ENCODE peak calls at places on chromosomes 11 and 22, in nine cellular contexts. T is heart left ventricle, S is left ventricle myocardium inferior, U is spleen, L is H1, H is DND-41, W is tibial artery, Y is pancreas, D is SK-N-MC. O is an unnamed sample.

GRCh38 chr11:27718853-27719574 is 18.8 kb upstream of the BDNF start:
- DNase-seq in S (peak; percentile 22), D (no peak), L (no peak), T (peak; percentile 30), Y (peak; percentile 78), U (no peak), W (peak; percentile 65), H (no peak), O (peak; percentile 32)

GRCh38 chr22:43425976-43426785 is 14.4 kb downstream of the MPPED1 start:
- DNase-seq in Y (no peak), U (no peak), D (no peak), S (no peak), L (no peak), T (no peak), H (no peak), W (no peak), O (no peak)

GRCh38 chr11:77082838-77083552 is 16.2 kb downstream of the CAPN5 start:
- DNase-seq in L (no peak), S (peak; percentile 58), W (peak; percentile 71), H (peak; percentile 75), U (peak; percentile 88), Y (peak; percentile 26), T (peak; percentile 76), D (no peak), O (peak; percentile 62)

GRCh38 chr11:76663912-76664440 is 6.6 kb downstream of the LRRC32 start:
- DNase-seq in S (no peak), D (no peak), W (peak; percentile 34), T (peak; percentile 7), H (no peak), U (peak; percentile 41), L (no peak), Y (no peak), O (no peak)

GRCh38 chr22:48348855-48349254 is 1478.8 kb downstream of the BRD1 start:
- DNase-seq in Y (no peak), T (no peak), W (no peak), D (no peak), S (no peak), U (no peak), L (no peak), H (no peak), O (no peak)

GRCh38 chr11:122505304-122506006 is 150.1 kb upstream of the UBASH3B start:
- DNase-seq in T (peak; percentile 79), H (peak; percentile 56), U (no peak), D (no peak), Y (peak; percentile 87), S (peak; percentile 71), W (peak; percentile 92), L (peak; percentile 63), O (peak; percentile 83)

GRCh38 chr11:23947883-23948282 is 549.0 kb upstream of the LUZP2 start:
- DNase-seq in S (no peak), Y (no peak), W (no peak), L (no peak), H (no peak), U (no peak), T (no peak), D (no peak), O (no peak)

GRCh38 chr11:93017821-93018690 is 48.6 kb downstream of the MTNR1B start:
- DNase-seq in D (no peak), S (no peak), W (no peak), Y (no peak), U (no peak), L (no peak), H (no peak), T (no peak), O (no peak)

GRCh38 chr11:78156081-78156844 is 16.8 kb upstream of the ALG8 start:
- DNase-seq in D (no peak), H (no peak), Y (no peak), L (no peak), T (no peak), U (peak; percentile 31), W (no peak), S (no peak), O (no peak)

GRCh38 chr11:78160557-78160956 is 21.1 kb upstream of the ALG8 start:
- DNase-seq in W (no peak), U (peak; percentile 42), L (no peak), H (no peak), D (no peak), T (no peak), S (no peak), Y (no peak), O (no peak)

GRCh38 chr11:78161346-78161745 is 21.9 kb upstream of the ALG8 start:
- DNase-seq in H (no peak), U (peak; percentile 39), L (no peak), S (no peak), Y (no peak), T (no peak), W (no peak), D (no peak), O (no peak)

GRCh38 chr11:78161937-78162336 is 22.5 kb upstream of the ALG8 start:
- DNase-seq in D (no peak), U (peak; percentile 14), H (no peak), L (no peak), S (peak; percentile 38), T (peak; percentile 62), W (no peak), Y (no peak), O (peak; percentile 48)

DNA sequence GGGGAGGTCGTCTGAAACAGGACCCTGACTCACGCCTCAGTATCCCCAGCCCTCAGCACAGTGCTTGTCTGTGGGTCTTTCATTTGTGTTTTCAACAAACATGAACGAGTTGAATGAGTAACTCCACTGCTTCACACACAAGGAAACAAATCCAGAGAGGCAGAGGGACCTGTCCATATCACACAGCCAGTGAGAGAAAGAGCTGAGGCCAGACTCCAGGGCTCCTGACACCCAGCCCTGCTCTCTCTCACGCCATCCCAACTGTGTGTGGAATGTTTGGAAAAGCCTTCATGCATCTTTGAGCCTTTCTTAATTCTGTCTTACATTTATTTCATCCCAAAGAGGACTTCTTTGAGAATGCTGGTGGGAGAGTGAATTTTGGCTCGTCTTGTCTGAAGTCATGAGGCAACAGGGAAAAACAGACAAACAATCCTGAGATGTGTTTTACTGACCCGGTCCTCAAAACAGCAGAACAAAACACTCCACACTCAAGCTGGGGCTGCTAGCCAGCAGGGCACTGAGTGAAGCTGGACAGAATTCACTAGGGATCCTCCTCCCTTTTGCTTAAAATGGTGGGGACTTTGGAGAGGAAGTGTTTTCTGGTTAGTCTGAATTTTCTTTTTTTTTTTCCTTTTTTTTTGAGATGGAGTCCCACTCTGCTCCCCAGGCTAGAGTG is 19.7 kb upstream of the ALG8 start:
- DNase-seq in D (no peak), Y (no peak), L (no peak), H (no peak), S (no peak), W (no peak), T (no peak), U (peak; percentile 3), O (no peak)
- H3K27ac ChIP-seq in D (no peak overlapping the region), Y (no peak overlapping the region), L (no peak overlapping the region), H (no peak overlapping the region), S (peak overlapping the region; percentile 12), W (peak overlapping the region; percentile 79), T (no peak overlapping the region), U (no peak overlapping the region), O (peak overlapping the region; percentile 48)

DNA sequence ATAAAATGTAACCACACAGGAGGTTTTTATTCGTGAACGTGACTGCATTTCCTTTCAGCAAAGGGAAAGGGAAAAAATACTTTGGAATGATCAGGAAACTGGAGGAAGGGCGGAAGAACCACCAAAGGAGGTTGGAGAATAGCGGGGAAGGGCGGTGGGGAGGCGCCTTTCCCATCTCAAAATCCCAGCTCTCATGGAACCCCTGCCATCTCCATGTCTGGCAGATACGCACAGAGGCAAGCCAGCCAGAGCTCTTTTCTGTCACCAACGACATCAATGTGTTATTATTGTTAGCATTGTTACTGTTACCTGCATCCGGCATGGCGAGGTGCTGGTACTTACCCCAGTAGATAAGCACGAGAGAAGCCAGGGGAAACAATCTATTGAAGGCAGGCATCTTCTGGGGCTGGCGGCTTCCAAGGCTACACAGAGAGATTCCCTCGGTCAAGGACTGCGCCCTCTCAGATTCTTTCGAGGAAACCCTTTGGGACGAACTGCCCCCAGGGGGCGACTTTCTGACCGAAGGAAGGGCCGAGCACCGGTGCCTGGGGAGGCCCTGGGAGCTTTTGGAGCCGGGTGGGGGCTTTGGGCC is 923 bp downstream of the SCN3B start:
- DNase-seq in W (no peak), U (no peak), H (no peak), Y (no peak), T (no peak), L (no peak), D (no peak), S (no peak), O (no peak)
- H3K4me3 ChIP-seq in W (peak overlapping the region; percentile 50), U (peak overlapping the region; percentile 49), H (no peak overlapping the region), Y (peak overlapping the region; percentile 73), T (peak overlapping the region; percentile 47), L (peak overlapping the region; percentile 79), D (peak overlapping the region; percentile 82), S (peak overlapping the region; percentile 76), O (peak overlapping the region; percentile 78)

GRCh38 chr11:70717961-70718595 is 319.7 kb downstream of the CTTN start:
- DNase-seq in L (no peak), D (no peak), T (no peak), Y (no peak), U (no peak), S (no peak), W (no peak), H (no peak), O (no peak)

GRCh38 chr11:70716986-70717775 is 318.9 kb downstream of the CTTN start:
- DNase-seq in U (no peak), L (no peak), T (no peak), D (no peak), Y (no peak), S (no peak), H (peak; percentile 7), W (no peak), O (no peak)

GRCh38 chr11:70721006-70721405 is 322.7 kb downstream of the CTTN start:
- DNase-seq in U (no peak), S (no peak), W (no peak), H (no peak), Y (no peak), D (no peak), T (no peak), L (no peak), O (no peak)

GRCh38 chr11:70719516-70719915 is 321.2 kb downstream of the CTTN start:
- DNase-seq in Y (no peak), T (no peak), S (no peak), H (no peak), L (no peak), D (no peak), W (no peak), U (no peak), O (no peak)

DNA sequence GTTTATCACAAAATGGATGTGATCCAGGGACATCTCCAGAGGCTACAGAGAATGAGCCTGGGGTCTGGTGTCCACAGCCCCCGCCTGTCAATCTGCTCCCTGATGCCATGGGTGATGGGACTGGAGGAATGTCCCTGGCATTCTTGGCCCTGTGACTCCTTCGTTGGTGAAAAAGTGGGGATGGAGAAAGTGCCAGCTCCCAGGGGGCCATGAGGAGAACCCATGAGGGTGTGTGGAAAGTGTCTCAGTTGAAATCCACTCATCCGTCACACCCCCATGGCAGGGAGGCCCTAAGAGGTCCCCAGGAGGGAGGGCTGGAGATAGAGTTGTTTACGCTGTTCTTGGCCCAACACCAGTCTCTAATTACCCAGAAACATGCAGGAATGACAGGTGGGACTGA is 322.0 kb downstream of the CTTN start:
- DNase-seq in U (no peak), W (no peak), T (no peak), S (no peak), L (no peak), Y (no peak), H (no peak), D (no peak), O (no peak)
- H3K9me3 ChIP-seq in U (no peaks in the 10 kb centered on the region), W (no peaks in the 10 kb centered on the region), T (no peaks in the 10 kb centered on the region), S (no peaks in the 10 kb centered on the region), L (no peaks in the 10 kb centered on the region), Y (no peaks in the 10 kb centered on the region), H (no peaks in the 10 kb centered on the region), D (no peaks in the 10 kb centered on the region), O (no peaks in the 10 kb centered on the region)

GRCh38 chr11:65574963-65575567 is 788 bp upstream of the EHBP1L1 start:
- DNase-seq in H (no peak), W (no peak), L (no peak), S (no peak), T (no peak), U (peak; percentile 87), Y (no peak), D (no peak), O (no peak)

GRCh38 chr11:65571940-65572339 is 398 bp upstream of the FAM89B start:
- DNase-seq in Y (no peak), D (no peak), T (no peak), H (no peak), U (no peak), S (no peak), L (no peak), W (no peak), O (no peak)

GRCh38 chr11:65572356-65573043 is at the start of gene FAM89B:
- DNase-seq in S (peak; percentile 95), Y (peak; percentile 95), L (no peak), T (peak; percentile 96), H (peak; percentile 94), U (peak; percentile 99), W (peak; percentile 96), D (no peak), O (peak; percentile 95)

GRCh38 chr11:65574147-65574962 is 1.5 kb upstream of the EHBP1L1 start:
- DNase-seq in D (no peak), T (peak; percentile 97), Y (peak; percentile 93), L (peak; percentile 72), U (peak; percentile 99), S (peak; percentile 94), W (peak; percentile 97), H (peak; percentile 94), O (peak; percentile 94)

GRCh38 chr11:65573391-65574146 is 1.2 kb downstream of the FAM89B start:
- DNase-seq in Y (no peak), D (no peak), L (no peak), W (no peak), H (no peak), U (peak; percentile 89), T (peak; percentile 51), S (no peak), O (no peak)
- H3K27ac ChIP-seq in Y (peak overlapping the region; percentile 74), D (peak overlapping the region; percentile 50), L (no peak overlapping the region), W (peak overlapping the region; percentile 98), H (peak overlapping the region; percentile 54), U (peak overlapping the region; percentile 97), T (peak overlapping the region; percentile 96), S (peak overlapping the region; percentile 97), O (peak overlapping the region; percentile 89)

O was measured in heart right ventricle.